ENCODE peak calls at places on chromosomes 7 and 10, in five cellular contexts. One of them, this sample, is unnamed.

GRCh38 chr7:129855234-129855673 is 97.5 kb downstream of the UBE2H start:
- DNase-seq in ELR: peak
- DNase-seq in endothelial cell of umbilical vein: peak
- DNase-seq in heart right ventricle: no peak
- DNase-seq in stimulated activated CD8-positive, alpha-beta memory T cell treated with anti-CD3 and anti-CD28 coated beads, Interleukin-15, amount 100 ng/mL, for 4 hours: no peak
- DNase-seq in this sample: no peak

GRCh38 chr10:77308084-77308732 is 329.4 kb downstream of the KCNMA1 start:
- DNase-seq in ELR: no peak
- DNase-seq in endothelial cell of umbilical vein: no peak
- DNase-seq in heart right ventricle: no peak
- DNase-seq in stimulated activated CD8-positive, alpha-beta memory T cell treated with anti-CD3 and anti-CD28 coated beads, Interleukin-15, amount 100 ng/mL, for 4 hours: no peak
- DNase-seq in this sample: no peak

GRCh38 chr7:127928852-127929251 is 102.4 kb downstream of the LRRC4 start:
- DNase-seq in ELR: no peak
- DNase-seq in endothelial cell of umbilical vein: no peak
- DNase-seq in heart right ventricle: no peak
- DNase-seq in stimulated activated CD8-positive, alpha-beta memory T cell treated with anti-CD3 and anti-CD28 coated beads, Interleukin-15, amount 100 ng/mL, for 4 hours: no peak
- DNase-seq in this sample: no peak

GRCh38 chr7:153523320-153524015 is 528.7 kb upstream of the DPP6 start:
- DNase-seq in ELR: no peak
- DNase-seq in endothelial cell of umbilical vein: no peak
- DNase-seq in heart right ventricle: peak
- DNase-seq in stimulated activated CD8-positive, alpha-beta memory T cell treated with anti-CD3 and anti-CD28 coated beads, Interleukin-15, amount 100 ng/mL, for 4 hours: no peak
- DNase-seq in this sample: no peak

GRCh38 chr7:102840404-102840803 is 72.4 kb upstream of the LRRC17 start:
- DNase-seq in ELR: no peak
- DNase-seq in endothelial cell of umbilical vein: no peak
- DNase-seq in heart right ventricle: no peak
- DNase-seq in stimulated activated CD8-positive, alpha-beta memory T cell treated with anti-CD3 and anti-CD28 coated beads, Interleukin-15, amount 100 ng/mL, for 4 hours: no peak
- DNase-seq in this sample: no peak

GRCh38 chr10:127216786-127217185 is 20.4 kb upstream of the INSYN2A start:
- DNase-seq in ELR: no peak
- DNase-seq in endothelial cell of umbilical vein: no peak
- DNase-seq in heart right ventricle: no peak
- DNase-seq in stimulated activated CD8-positive, alpha-beta memory T cell treated with anti-CD3 and anti-CD28 coated beads, Interleukin-15, amount 100 ng/mL, for 4 hours: no peak
- DNase-seq in this sample: no peak

GRCh38 chr10:87921934-87922688 is 58.7 kb downstream of the PTEN start:
- DNase-seq in ELR: no peak
- DNase-seq in endothelial cell of umbilical vein: no peak
- DNase-seq in heart right ventricle: no peak
- DNase-seq in stimulated activated CD8-positive, alpha-beta memory T cell treated with anti-CD3 and anti-CD28 coated beads, Interleukin-15, amount 100 ng/mL, for 4 hours: no peak
- DNase-seq in this sample: no peak

GRCh38 chr7:1290262-1291039 is 57.8 kb downstream of the UNCX start:
- DNase-seq in ELR: peak
- DNase-seq in endothelial cell of umbilical vein: peak
- DNase-seq in heart right ventricle: no peak
- DNase-seq in stimulated activated CD8-positive, alpha-beta memory T cell treated with anti-CD3 and anti-CD28 coated beads, Interleukin-15, amount 100 ng/mL, for 4 hours: no peak
- DNase-seq in this sample: peak

GRCh38 chr10:12533723-12534122 is 184.4 kb downstream of the CAMK1D start:
- DNase-seq in ELR: no peak
- DNase-seq in endothelial cell of umbilical vein: no peak
- DNase-seq in heart right ventricle: no peak
- DNase-seq in stimulated activated CD8-positive, alpha-beta memory T cell treated with anti-CD3 and anti-CD28 coated beads, Interleukin-15, amount 100 ng/mL, for 4 hours: no peak
- DNase-seq in this sample: no peak

GRCh38 chr7:23287612-23288011 is 11.5 kb upstream of the MALSU1 start:
- DNase-seq in ELR: no peak
- DNase-seq in endothelial cell of umbilical vein: no peak
- DNase-seq in heart right ventricle: no peak
- DNase-seq in stimulated activated CD8-positive, alpha-beta memory T cell treated with anti-CD3 and anti-CD28 coated beads, Interleukin-15, amount 100 ng/mL, for 4 hours: no peak
- DNase-seq in this sample: no peak

GRCh38 chr7:128838981-128839731 is 8.9 kb downstream of the FLNC start:
- DNase-seq in ELR: no peak
- DNase-seq in endothelial cell of umbilical vein: no peak
- DNase-seq in heart right ventricle: peak
- DNase-seq in stimulated activated CD8-positive, alpha-beta memory T cell treated with anti-CD3 and anti-CD28 coated beads, Interleukin-15, amount 100 ng/mL, for 4 hours: no peak
- DNase-seq in this sample: peak

GRCh38 chr7:116809636-116810266 is 52.6 kb upstream of the CAPZA2 start:
- DNase-seq in ELR: peak
- DNase-seq in endothelial cell of umbilical vein: peak
- DNase-seq in heart right ventricle: no peak
- DNase-seq in stimulated activated CD8-positive, alpha-beta memory T cell treated with anti-CD3 and anti-CD28 coated beads, Interleukin-15, amount 100 ng/mL, for 4 hours: no peak
- DNase-seq in this sample: no peak

GRCh38 chr7:52705768-52706167 is 329.7 kb upstream of the POM121L12 start:
- DNase-seq in ELR: no peak
- DNase-seq in endothelial cell of umbilical vein: no peak
- DNase-seq in heart right ventricle: no peak
- DNase-seq in stimulated activated CD8-positive, alpha-beta memory T cell treated with anti-CD3 and anti-CD28 coated beads, Interleukin-15, amount 100 ng/mL, for 4 hours: no peak
- DNase-seq in this sample: no peak

GRCh38 chr7:66886152-66886551 is 34.9 kb upstream of the TMEM248 start:
- DNase-seq in ELR: no peak
- DNase-seq in endothelial cell of umbilical vein: no peak
- DNase-seq in heart right ventricle: no peak
- DNase-seq in stimulated activated CD8-positive, alpha-beta memory T cell treated with anti-CD3 and anti-CD28 coated beads, Interleukin-15, amount 100 ng/mL, for 4 hours: no peak
- DNase-seq in this sample: no peak

GRCh38 chr10:49571419-49571818 is 32.5 kb upstream of the ERCC6 start:
- DNase-seq in ELR: peak
- DNase-seq in endothelial cell of umbilical vein: no peak
- DNase-seq in heart right ventricle: no peak
- DNase-seq in stimulated activated CD8-positive, alpha-beta memory T cell treated with anti-CD3 and anti-CD28 coated beads, Interleukin-15, amount 100 ng/mL, for 4 hours: no peak
- DNase-seq in this sample: no peak

GRCh38 chr7:10076661-10077300 is 896.9 kb upstream of the PHF14 start:
- DNase-seq in ELR: no peak
- DNase-seq in endothelial cell of umbilical vein: no peak
- DNase-seq in heart right ventricle: no peak
- DNase-seq in stimulated activated CD8-positive, alpha-beta memory T cell treated with anti-CD3 and anti-CD28 coated beads, Interleukin-15, amount 100 ng/mL, for 4 hours: no peak
- DNase-seq in this sample: peak

GRCh38 chr7:10022957-10023356 is 950.7 kb upstream of the PHF14 start:
- DNase-seq in ELR: no peak
- DNase-seq in endothelial cell of umbilical vein: peak
- DNase-seq in heart right ventricle: no peak
- DNase-seq in stimulated activated CD8-positive, alpha-beta memory T cell treated with anti-CD3 and anti-CD28 coated beads, Interleukin-15, amount 100 ng/mL, for 4 hours: no peak
- DNase-seq in this sample: no peak

GRCh38 chr7:16604054-16604453 is 41.5 kb downstream of the ANKMY2 start:
- DNase-seq in ELR: peak
- DNase-seq in endothelial cell of umbilical vein: peak
- DNase-seq in heart right ventricle: no peak
- DNase-seq in stimulated activated CD8-positive, alpha-beta memory T cell treated with anti-CD3 and anti-CD28 coated beads, Interleukin-15, amount 100 ng/mL, for 4 hours: no peak
- DNase-seq in this sample: no peak

GRCh38 chr10:84212015-84212414 is 13.3 kb downstream of the LRIT2 start:
- DNase-seq in ELR: no peak
- DNase-seq in endothelial cell of umbilical vein: no peak
- DNase-seq in heart right ventricle: no peak
- DNase-seq in stimulated activated CD8-positive, alpha-beta memory T cell treated with anti-CD3 and anti-CD28 coated beads, Interleukin-15, amount 100 ng/mL, for 4 hours: no peak
- DNase-seq in this sample: no peak

GRCh38 chr7:124930655-124931597 is 1.3 kb upstream of the POT1 start:
- DNase-seq in ELR: no peak
- DNase-seq in endothelial cell of umbilical vein: no peak
- DNase-seq in heart right ventricle: no peak
- DNase-seq in stimulated activated CD8-positive, alpha-beta memory T cell treated with anti-CD3 and anti-CD28 coated beads, Interleukin-15, amount 100 ng/mL, for 4 hours: no peak
- DNase-seq in this sample: no peak

This sample was measured in left lung.